ENCODE peak calls at places on chromosome 17, in six cellular contexts. B, U, G, I, K and E are unnamed samples.

GRCh38 chr17:40610359-40610758 is 37.3 kb downstream of the SMARCE1 start:
- DNase-seq in B (no peak), U (no peak), G (no peak), I (no peak), K (no peak), E (no peak)

GRCh38 chr17:66275651-66276050 is 26.8 kb upstream of the PRKCA start:
- DNase-seq in B (peak; percentile 98), U (no peak), G (peak; percentile 72), I (peak; percentile 44), K (peak; percentile 80), E (no peak)

GRCh38 chr17:41329279-41329925 is 13.9 kb upstream of the KRTAP17-1 start:
- DNase-seq in B (peak; percentile 39), U (no peak), G (no peak), I (peak; percentile 25), K (peak; percentile 65), E (peak; percentile 62)

GRCh38 chr17:4248504-4249277 is 15.1 kb downstream of the ANKFY1 start:
- DNase-seq in B (no peak), U (no peak), G (no peak), I (no peak), K (no peak), E (no peak)

GRCh38 chr17:27457731-27458523 is 1.7 kb downstream of the KSR1 start:
- DNase-seq in B (no peak), U (no peak), G (no peak), I (no peak), K (no peak), E (no peak)

GRCh38 chr17:63430223-63430622 is 15.9 kb downstream of the CYB561 start:
- DNase-seq in B (no peak), U (no peak), G (no peak), I (no peak), K (no peak), E (no peak)

GRCh38 chr17:56700919-56701420 is 107.5 kb downstream of the NOG start:
- DNase-seq in B (no peak), U (no peak), G (no peak), I (no peak), K (no peak), E (no peak)

GRCh38 chr17:7846063-7846735 is 8.7 kb upstream of the TMEM88 start:
- DNase-seq in B (no peak), U (no peak), G (no peak), I (no peak), K (no peak), E (peak; percentile 28)

GRCh38 chr17:13495423-13495822 is 106.3 kb downstream of the HS3ST3A1 start:
- DNase-seq in B (no peak), U (no peak), G (no peak), I (no peak), K (no peak), E (no peak)

GRCh38 chr17:496761-497586 is 144.4 kb upstream of the RPH3AL start:
- DNase-seq in B (peak; percentile 68), U (no peak), G (no peak), I (no peak), K (no peak), E (no peak)

GRCh38 chr17:73647767-73648542 is 3.7 kb upstream of the SDK2 start:
- DNase-seq in B (no peak), U (no peak), G (no peak), I (no peak), K (no peak), E (no peak)

GRCh38 chr17:9805769-9806168 is 14.4 kb upstream of the DHRS7C start:
- DNase-seq in B (no peak), U (no peak), G (no peak), I (no peak), K (no peak), E (no peak)

GRCh38 chr17:39696731-39697130 is 3.1 kb upstream of the ERBB2 start:
- DNase-seq in B (no peak), U (no peak), G (no peak), I (no peak), K (no peak), E (no peak)

GRCh38 chr17:19343671-19344151 is 18.8 kb downstream of the B9D1 start:
- DNase-seq in B (no peak), U (no peak), G (no peak), I (no peak), K (no peak), E (peak; percentile 81)

GRCh38 chr17:29581583-29582253 is 7.7 kb downstream of the GIT1 start:
- DNase-seq in B (no peak), U (peak; percentile 14), G (no peak), I (no peak), K (no peak), E (peak; percentile 58)

GRCh38 chr17:21125862-21126261 is 902 bp upstream of the DHRS7B start:
- DNase-seq in B (no peak), U (no peak), G (no peak), I (no peak), K (no peak), E (no peak)
- H3K4me3 ChIP-seq in B (no peak overlapping the region), U (peak overlapping the region; percentile 90), G (no peak overlapping the region), I (no peak overlapping the region), K (peak overlapping the region; percentile 93), E (peak overlapping the region; percentile 48)

GRCh38 chr17:45950888-45951287 is 48.2 kb upstream of the STH start:
- DNase-seq in B (no peak), U (no peak), G (no peak), I (no peak), K (no peak), E (no peak)

GRCh38 chr17:45952814-45953320 is 46.2 kb upstream of the STH start:
- DNase-seq in B (no peak), U (no peak), G (no peak), I (no peak), K (no peak), E (no peak)

GRCh38 chr17:45949755-45950320 is 49.2 kb upstream of the STH start:
- DNase-seq in B (no peak), U (no peak), G (no peak), I (no peak), K (no peak), E (no peak)

GRCh38 chr17:45951941-45952340 is 47.1 kb upstream of the STH start:
- DNase-seq in B (no peak), U (no peak), G (no peak), I (no peak), K (no peak), E (no peak)

DNA sequence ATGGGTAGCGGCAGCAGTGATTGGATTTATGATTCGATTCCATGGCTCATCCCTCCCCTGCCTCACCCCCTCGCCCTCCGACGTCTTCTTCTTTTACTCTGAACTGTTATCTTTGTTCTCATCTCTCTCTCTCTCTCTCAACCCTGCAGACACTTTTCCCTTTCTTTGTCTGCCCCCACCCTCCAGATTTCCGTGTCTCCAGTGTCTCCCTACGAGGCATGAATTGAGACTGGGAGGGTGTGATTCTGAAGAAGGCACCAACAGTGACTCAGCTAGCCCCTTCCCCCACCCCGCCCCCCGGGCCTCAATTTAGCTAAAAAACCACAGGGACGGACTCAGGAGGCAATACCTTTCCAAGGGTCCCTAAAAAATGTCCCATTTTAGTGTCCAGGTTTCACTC is 47.6 kb upstream of the STH start:
- DNase-seq in B (no peak), U (no peak), G (no peak), I (no peak), K (no peak), E (no peak)
- H3K27ac ChIP-seq in B (no peak overlapping the region), U (no peak overlapping the region), G (no peak overlapping the region), I (no peak overlapping the region), K (no peak overlapping the region), E (no peak overlapping the region)

DNA sequence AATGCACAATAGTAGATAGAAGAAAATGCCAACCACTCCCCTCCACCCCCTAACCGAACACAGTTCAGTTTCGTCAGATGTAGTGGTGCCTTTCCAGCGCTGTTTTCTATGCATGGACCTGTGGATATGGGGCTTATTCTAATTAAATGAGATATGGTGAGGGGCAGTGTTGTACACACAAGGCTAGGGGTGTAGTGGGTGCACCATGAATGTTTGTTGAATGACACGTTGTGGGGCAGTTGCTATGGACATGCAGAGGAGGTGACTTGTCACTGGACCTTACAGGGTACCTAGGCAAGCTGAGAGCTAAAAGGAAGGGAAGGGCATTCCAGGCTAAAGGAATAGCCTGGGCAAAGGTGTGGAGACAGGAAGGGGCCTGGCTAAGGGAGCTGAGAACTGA is 3.4 kb downstream of the PDK2 start:
- DNase-seq in B (no peak), U (no peak), G (no peak), I (no peak), K (no peak), E (no peak)
- H3K4me1 ChIP-seq in B (peaks cover 22% of the 10 kb centered on the region), U (peaks cover 89% of the 10 kb centered on the region), G (peaks cover 54% of the 10 kb centered on the region), I (peaks cover 87% of the 10 kb centered on the region), K (peaks cover 45% of the 10 kb centered on the region), E (peaks cover 5% of the 10 kb centered on the region)

GRCh38 chr17:50540485-50541401 is 6.2 kb upstream of the SPATA20 start:
- DNase-seq in B (no peak), U (no peak), G (no peak), I (no peak), K (no peak), E (no peak)

GRCh38 chr17:50541916-50542688 is 4.9 kb upstream of the SPATA20 start:
- DNase-seq in B (peak; percentile 74), U (peak; percentile 89), G (no peak), I (peak; percentile 87), K (peak; percentile 86), E (peak; percentile 95)

GRCh38 chr17:50545306-50545705 is 1.7 kb upstream of the SPATA20 start:
- DNase-seq in B (no peak), U (no peak), G (no peak), I (no peak), K (no peak), E (no peak)

GRCh38 chr17:50541402-50541915 is 5.5 kb upstream of the SPATA20 start:
- DNase-seq in B (no peak), U (no peak), G (no peak), I (no peak), K (no peak), E (no peak)

DNA sequence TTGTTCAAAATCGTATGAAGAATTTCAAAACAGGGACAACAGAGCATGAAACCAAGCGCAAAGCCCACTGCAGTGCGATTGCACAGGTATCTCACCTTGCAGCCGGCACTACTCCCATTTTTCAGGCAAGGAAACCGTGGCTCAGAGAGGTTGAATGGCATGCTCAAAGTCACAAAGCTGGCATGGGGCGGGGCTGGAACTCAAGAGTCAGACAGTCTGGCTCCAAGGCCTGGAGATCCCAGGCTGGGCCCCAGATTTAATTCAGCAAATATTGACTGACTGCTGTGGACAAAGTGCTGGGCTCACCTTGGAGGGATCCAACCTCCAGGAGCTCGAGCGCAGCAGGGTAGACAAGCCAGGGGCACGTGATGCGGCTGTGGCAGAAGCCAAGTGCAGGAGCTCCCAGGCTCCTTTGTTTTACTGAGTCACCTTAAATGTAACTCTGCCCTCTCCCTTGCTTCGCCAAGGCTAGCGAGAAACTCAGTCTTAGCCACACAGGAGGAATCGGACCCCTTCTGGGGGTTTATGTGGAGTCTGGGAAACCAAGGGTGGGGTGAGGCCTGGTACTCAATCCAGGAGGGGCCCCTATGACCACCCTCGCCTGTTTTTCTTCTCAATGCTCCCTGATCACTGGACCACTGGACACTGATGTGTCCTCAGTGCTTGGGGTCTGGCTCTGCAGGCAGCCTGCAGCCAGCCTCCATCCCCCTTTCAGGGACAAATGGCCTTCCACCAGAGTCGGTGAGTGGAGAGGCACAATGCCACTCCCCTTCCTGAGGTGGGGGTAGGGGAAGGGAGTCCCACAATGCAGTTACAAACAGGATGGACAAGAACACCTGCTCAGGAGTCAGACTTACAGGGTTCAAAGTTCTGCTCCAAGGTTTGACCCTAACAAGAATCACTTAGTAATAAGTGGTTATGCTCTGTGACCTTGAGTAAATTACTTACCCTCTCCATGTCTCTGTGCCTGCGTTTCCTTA is 3.9 kb upstream of the SPATA20 start:
- DNase-seq in B (no peak), U (no peak), G (no peak), I (peak; percentile 97), K (peak; percentile 37), E (peak; percentile 58)
- H3K4me3 ChIP-seq in B (peak overlapping the region; percentile 61), U (peak overlapping the region; percentile 64), G (peak overlapping the region; percentile 91), I (no peak overlapping the region), K (no peak overlapping the region), E (no peak overlapping the region)

GRCh38 chr17:15092762-15093161 is 172.4 kb downstream of the PMP22 start:
- DNase-seq in B (peak; percentile 8), U (no peak), G (no peak), I (no peak), K (no peak), E (no peak)
- H3K27ac ChIP-seq in B (no peak overlapping the region), U (peak overlapping the region; percentile 87), G (no peak overlapping the region), I (no peak overlapping the region), K (no peak overlapping the region), E (peak overlapping the region; percentile 10)